ENCODE peak calls at places on chromosomes 13 and 19, in four cellular contexts. X, E, D and O are unnamed samples.

GRCh38 chr13:90105276-90105675 is 1242.2 kb upstream of the MIR17HG start:
- DNase-seq in X (no peak), E (no peak), D (no peak), O (no peak)

GRCh38 chr13:99320693-99321481 is 13.7 kb upstream of the GPR183 start:
- DNase-seq in X (no peak), E (no peak), D (no peak), O (no peak)

GRCh38 chr13:46552302-46552680 is 679 bp upstream of the LRCH1 start:
- DNase-seq in X (no peak), E (no peak), D (no peak), O (peak; percentile 46)

GRCh38 chr19:46221981-46222610 is 7.4 kb upstream of the IGFL1 start:
- DNase-seq in X (no peak), E (peak; percentile 68), D (peak; percentile 47), O (no peak)

GRCh38 chr19:35281303-35281702 is 1.0 kb upstream of the HAMP start:
- DNase-seq in X (no peak), E (no peak), D (no peak), O (no peak)

GRCh38 chr19:44643605-44644390 is at the start of gene PVR:
- DNase-seq in X (peak; percentile 18), E (peak; percentile 79), D (peak; percentile 78), O (peak; percentile 79)

GRCh38 chr19:45613926-45614725 is 12.1 kb upstream of the GPR4 start:
- DNase-seq in X (no peak), E (no peak), D (peak; percentile 23), O (peak; percentile 83)

GRCh38 chr19:10975374-10976036 is 14.7 kb downstream of the SMARCA4 start:
- DNase-seq in X (no peak), E (no peak), D (peak; percentile 30), O (peak; percentile 36)

GRCh38 chr13:39602614-39603366 is at the start of gene LHFPL6:
- DNase-seq in X (peak; percentile 35), E (peak; percentile 86), D (peak; percentile 74), O (peak; percentile 73)

GRCh38 chr19:18287836-18288772 is 6.7 kb upstream of the JUND start:
- DNase-seq in X (no peak), E (peak; percentile 60), D (no peak), O (no peak)

GRCh38 chr13:93146584-93147292 is 79.9 kb upstream of the GPC6 start:
- DNase-seq in X (no peak), E (no peak), D (no peak), O (no peak)

GRCh38 chr13:22486490-22486889 is 694.3 kb upstream of the SGCG start:
- DNase-seq in X (no peak), E (no peak), D (no peak), O (no peak)

GRCh38 chr13:30196025-30196424 is 111.3 kb downstream of the KATNAL1 start:
- DNase-seq in X (no peak), E (peak; percentile 33), D (peak; percentile 20), O (no peak)

GRCh38 chr19:41297628-41298326 is 12.2 kb upstream of the CCDC97 start:
- DNase-seq in X (no peak), E (no peak), D (peak; percentile 43), O (no peak)

GRCh38 chr13:39767791-39768564 is 112.5 kb downstream of the COG6 start:
- DNase-seq in X (no peak), E (no peak), D (no peak), O (peak; percentile 47)

GRCh38 chr19:16637535-16637934 is 9.5 kb upstream of the MED26 start:
- DNase-seq in X (no peak), E (no peak), D (no peak), O (no peak)

GRCh38 chr19:8481616-8482015 is 20.8 kb downstream of the PRAM1 start:
- DNase-seq in X (no peak), E (no peak), D (no peak), O (no peak)

GRCh38 chr19:33063356-33064116 is 1.2 kb downstream of the RHPN2 start:
- DNase-seq in X (no peak), E (peak; percentile 49), D (peak; percentile 42), O (peak; percentile 86)

GRCh38 chr19:32104465-32105235 is 240.8 kb upstream of the ZNF507 start:
- DNase-seq in X (no peak), E (peak; percentile 17), D (no peak), O (no peak)

GRCh38 chr19:3034845-3035541 is 5.9 kb upstream of the TLE2 start:
- DNase-seq in X (no peak), E (peak; percentile 37), D (peak; percentile 51), O (no peak)

GRCh38 chr13:106819413-106820180 is 251.7 kb upstream of the ARGLU1 start:
- DNase-seq in X (no peak), E (no peak), D (no peak), O (no peak)

GRCh38 chr19:15538774-15539173 is 30.4 kb downstream of the CYP4F22 start:
- DNase-seq in X (no peak), E (no peak), D (no peak), O (no peak)

GRCh38 chr19:16458391-16459128 is 13.2 kb downstream of the EPS15L1 start:
- DNase-seq in X (no peak), E (no peak), D (no peak), O (no peak)

GRCh38 chr13:98451676-98452105 is 125.2 kb downstream of the STK24 start:
- DNase-seq in X (no peak), E (no peak), D (peak; percentile 41), O (no peak)

GRCh38 chr19:11288349-11288748 is 7.6 kb upstream of the TSPAN16 start:
- DNase-seq in X (no peak), E (no peak), D (no peak), O (no peak)

GRCh38 chr13:20356437-20356836 is 124.3 kb upstream of the GJB6 start:
- DNase-seq in X (no peak), E (peak; percentile 47), D (no peak), O (no peak)

GRCh38 chr13:110329798-110330461 is 22.8 kb downstream of the COL4A2 start:
- DNase-seq in X (no peak), E (no peak), D (no peak), O (no peak)

GRCh38 chr13:61286148-61286745 is 129.4 kb downstream of the PCDH20 start:
- DNase-seq in X (no peak), E (peak; percentile 3), D (no peak), O (no peak)

GRCh38 chr13:113453962-113454361 is 674 bp upstream of the ADPRHL1 start:
- DNase-seq in X (no peak), E (no peak), D (no peak), O (no peak)

GRCh38 chr13:79724348-79725103 is 243.6 kb downstream of the NDFIP2 start:
- DNase-seq in X (no peak), E (peak; percentile 11), D (peak; percentile 59), O (peak; percentile 44)

GRCh38 chr13:72561791-72562190 is 165.6 kb downstream of the MZT1 start:
- DNase-seq in X (no peak), E (no peak), D (no peak), O (no peak)

GRCh38 chr19:40974633-40975037 is 16.4 kb upstream of the CYP2B6 start:
- DNase-seq in X (no peak), E (peak; percentile 78), D (peak; percentile 79), O (peak; percentile 81)

GRCh38 chr13:111253334-111253872 is 67.0 kb upstream of the TEX29 start:
- DNase-seq in X (no peak), E (no peak), D (no peak), O (no peak)

GRCh38 chr13:114127473-114128347 is 4.7 kb downstream of the RASA3 start:
- DNase-seq in X (no peak), E (no peak), D (no peak), O (no peak)

GRCh38 chr19:37930416-37930815 is 23.4 kb downstream of the SIPA1L3 start:
- DNase-seq in X (no peak), E (no peak), D (no peak), O (no peak)

GRCh38 chr13:45763419-45763818 is 61.3 kb downstream of the CBY2 start:
- DNase-seq in X (no peak), E (no peak), D (no peak), O (no peak)

GRCh38 chr19:1040476-1041271 is 767 bp downstream of the ABCA7 start:
- DNase-seq in X (peak; percentile 64), E (peak; percentile 86), D (peak; percentile 92), O (peak; percentile 95)

GRCh38 chr19:1038995-1039645 is 787 bp upstream of the ABCA7 start:
- DNase-seq in X (no peak), E (no peak), D (no peak), O (no peak)

GRCh38 chr19:1039646-1040475 is at the start of gene ABCA7:
- DNase-seq in X (peak; percentile 89), E (peak; percentile 98), D (peak; percentile 99), O (peak; percentile 99)

GRCh38 chr19:1035998-1036621 is 3.8 kb upstream of the ABCA7 start:
- DNase-seq in X (no peak), E (no peak), D (no peak), O (no peak)

DNA sequence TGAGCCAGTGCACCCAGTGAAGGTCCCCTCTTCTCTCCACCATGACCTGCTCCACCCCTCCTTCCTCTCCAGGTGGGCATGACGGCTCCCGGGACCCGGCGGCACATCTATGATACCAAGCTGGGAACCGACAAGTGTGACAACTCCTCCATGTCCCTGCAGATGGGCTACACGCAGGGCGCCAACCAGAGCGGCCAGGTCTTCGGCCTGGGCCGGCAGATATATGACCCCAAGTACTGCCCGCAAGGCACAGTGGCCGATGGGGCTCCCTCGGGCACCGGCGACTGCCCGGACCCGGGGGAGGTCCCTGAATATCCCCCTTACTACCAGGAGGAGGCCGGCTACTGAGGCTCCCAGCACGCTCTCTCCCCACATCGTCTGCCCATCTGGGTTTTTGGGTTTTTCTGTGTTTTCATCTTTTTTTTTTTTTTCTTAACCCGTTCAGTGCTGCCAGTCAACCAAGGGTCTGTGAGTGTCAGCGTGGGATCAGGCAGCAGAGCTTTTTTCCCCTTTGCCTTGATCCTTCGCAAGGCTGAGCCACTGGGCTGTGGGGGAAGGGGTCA is 2.3 kb upstream of the ABCA7 start:
- DNase-seq in X (no peak), E (no peak), D (no peak), O (no peak)
- H3K27ac ChIP-seq in X (no peak overlapping the region), E (no peak overlapping the region), D (peak overlapping the region; percentile 62), O (peak overlapping the region; percentile 76)

GRCh38 chr19:54147676-54148075 is 10.1 kb downstream of the CNOT3 start:
- DNase-seq in X (no peak), E (no peak), D (peak; percentile 40), O (no peak)
- H3K36me3 ChIP-seq in X (peaks cover 96% of the 10 kb centered on the region), E (peaks cover 77% of the 10 kb centered on the region), D (peaks cover 61% of the 10 kb centered on the region), O (peaks cover 46% of the 10 kb centered on the region)

GRCh38 chr19:55490478-55491436 is 2.5 kb downstream of the SSC5D start:
- DNase-seq in X (no peak), E (no peak), D (no peak), O (no peak)
- H3K4me1 ChIP-seq in X (peaks cover 12% of the 10 kb centered on the region), E (peaks cover 23% of the 10 kb centered on the region), D (peaks cover 22% of the 10 kb centered on the region), O (no peaks in the 10 kb centered on the region)

GRCh38 chr19:6105444-6105843 is 4.9 kb downstream of the RFX2 start:
- DNase-seq in X (no peak), E (no peak), D (no peak), O (no peak)

GRCh38 chr19:6101291-6101690 is 9.0 kb downstream of the RFX2 start:
- DNase-seq in X (no peak), E (no peak), D (no peak), O (no peak)

GRCh38 chr19:6103217-6103644 is 7.1 kb downstream of the RFX2 start:
- DNase-seq in X (peak; percentile 66), E (no peak), D (peak; percentile 85), O (no peak)

GRCh38 chr19:6101991-6102390 is 8.3 kb downstream of the RFX2 start:
- DNase-seq in X (no peak), E (no peak), D (no peak), O (no peak)

DNA sequence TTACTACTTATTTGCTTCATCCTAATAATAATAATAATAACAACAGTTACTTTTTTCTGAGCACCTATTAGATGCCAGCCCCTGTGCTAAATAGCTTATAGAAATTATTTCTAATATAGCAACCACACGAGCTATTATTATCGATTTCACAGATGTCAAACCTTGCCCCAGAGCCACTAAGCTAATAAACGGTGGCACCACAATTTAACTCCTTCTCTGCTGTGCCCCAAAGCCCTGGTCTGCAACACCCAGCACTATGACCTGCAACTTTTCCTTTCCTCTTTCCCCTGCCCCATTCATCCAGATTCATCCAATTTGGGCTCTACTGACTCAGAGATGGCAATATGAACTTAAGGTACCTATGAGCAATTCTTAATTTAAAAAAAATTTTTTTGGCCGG is 6.4 kb downstream of the RFX2 start:
- DNase-seq in X (no peak), E (no peak), D (no peak), O (no peak)
- H3K27ac ChIP-seq in X (peak overlapping the region; percentile 83), E (no peak overlapping the region), D (peak overlapping the region; percentile 53), O (no peak overlapping the region)